ENCODE peak calls at places on chromosomes 1 and 21, in nine cellular contexts. V is tibial nerve; Y is stimulated activated effector memory CD8-positive, alpha-beta T cell treated with anti-CD3 and anti-CD28 coated beads, Interleukin-12 subunit alpha, Interleukin-12 subunit beta, amount 100 ng/mL, for 72 hours; X is colonic mucosa; K is neural progenitor cell; T is retina; A is GM12865; Z is NCI-H1417 treated with DMSO at 0.1 percent for 48 hours; M is HTR-8/SVneo. E is an unnamed sample.

GRCh38 chr1:51733793-51734522 is 117.1 kb downstream of the OSBPL9 start:
- DNase-seq in T (no peak), V (no peak), X (no peak), Y (no peak), M (no peak), Z (peak), A (no peak), K (no peak), E (no peak)

GRCh38 chr1:151841141-151841540 is 1.5 kb upstream of the C2CD4D start:
- DNase-seq in A (no peak), K (no peak), V (no peak), X (no peak), Y (no peak), M (no peak), Z (no peak), T (no peak), E (no peak)

GRCh38 chr1:226891846-226892533 is 21.6 kb downstream of the PSEN2 start:
- DNase-seq in Y (no peak), A (no peak), V (no peak), K (no peak), X (no peak), T (no peak), M (no peak), Z (no peak), E (no peak)

GRCh38 chr21:26210614-26211013 is 40.0 kb upstream of the APP start:
- DNase-seq in K (no peak), A (peak), M (no peak), T (no peak), V (no peak), Z (no peak), Y (no peak), X (no peak), E (no peak)

GRCh38 chr1:50332941-50333594 is 90.2 kb downstream of the DMRTA2 start:
- DNase-seq in M (peak), V (no peak), T (peak), Z (no peak), K (peak), A (peak), Y (peak), X (peak), E (peak)

GRCh38 chr1:8848663-8849386 is 29.7 kb downstream of the ENO1 start:
- DNase-seq in Y (peak), M (peak), K (peak), A (peak), X (peak), V (peak), T (peak), Z (peak), E (peak)

GRCh38 chr1:219927956-219928790 is at the start of gene SLC30A10:
- DNase-seq in Z (no peak), Y (no peak), T (peak), K (peak), M (peak), X (peak), A (no peak), V (no peak), E (no peak)

GRCh38 chr1:114032271-114033218 is 53.3 kb downstream of the OLFML3 start:
- DNase-seq in T (no peak), Z (no peak), V (no peak), M (no peak), X (no peak), K (no peak), A (no peak), Y (no peak), E (no peak)

GRCh38 chr1:15440357-15440756 is 2.1 kb downstream of the CTRC start:
- DNase-seq in Y (no peak), M (no peak), T (no peak), A (no peak), Z (no peak), K (no peak), X (no peak), V (no peak), E (no peak)

GRCh38 chr1:220818421-220819173 is 31.9 kb downstream of the MTARC1 start:
- DNase-seq in Z (no peak), A (no peak), K (no peak), M (peak), T (peak), X (peak), V (no peak), Y (no peak), E (no peak)

GRCh38 chr1:221439008-221439733 is 302.7 kb downstream of the DUSP10 start:
- DNase-seq in K (peak), Z (no peak), X (no peak), M (peak), A (peak), Y (peak), V (no peak), T (no peak), E (peak)

GRCh38 chr1:198377702-198378101 is 162.8 kb downstream of the ATP6V1G3 start:
- DNase-seq in X (no peak), Y (no peak), Z (no peak), K (no peak), V (no peak), T (no peak), M (no peak), A (no peak), E (no peak)

GRCh38 chr21:19607983-19608668 is 1204.5 kb upstream of the TMPRSS15 start:
- DNase-seq in M (no peak), A (no peak), K (peak), X (no peak), V (no peak), T (peak), Z (no peak), Y (no peak), E (no peak)

GRCh38 chr1:111570781-111571181 is 48.8 kb upstream of the RAP1A start:
- DNase-seq in T (no peak), K (no peak), A (peak), Z (no peak), Y (peak), V (no peak), M (no peak), X (no peak), E (peak)

GRCh38 chr1:156496211-156496761 is 4.3 kb downstream of the MEF2D start:
- DNase-seq in V (no peak), Z (no peak), Y (no peak), T (no peak), K (no peak), A (peak), X (peak), M (no peak), E (no peak)